ENCODE peak calls at places on chromosomes 3 and 15, in ten cellular contexts. V, Q, X, H, W, F, K, L, D and M are unnamed samples.

GRCh38 chr3:70849911-70850699 is 537.7 kb upstream of the MDFIC2 start:
- DNase-seq in V (peak), Q (peak), X (no peak), H (peak), W (peak), F (no peak), K (no peak), L (peak), D (no peak), M (no peak)

GRCh38 chr3:57512174-57512573 is 32.0 kb downstream of the DNAH12 start:
- DNase-seq in V (no peak), Q (no peak), X (no peak), H (no peak), W (no peak), F (no peak), K (no peak), L (peak), D (no peak), M (no peak)

GRCh38 chr3:120682095-120682681 is at the start of gene HGD:
- DNase-seq in V (no peak), Q (no peak), X (peak), H (no peak), W (peak), F (no peak), K (peak), L (peak), D (peak), M (no peak)

GRCh38 chr3:63096248-63097058 is 181.7 kb upstream of the SYNPR start:
- DNase-seq in V (peak), Q (no peak), X (no peak), H (no peak), W (no peak), F (no peak), K (no peak), L (no peak), D (no peak), M (no peak)

GRCh38 chr3:52480768-52481715 is 14.1 kb upstream of the STAB1 start:
- DNase-seq in V (no peak), Q (no peak), X (no peak), H (no peak), W (no peak), F (no peak), K (no peak), L (no peak), D (no peak), M (no peak)

GRCh38 chr3:119084371-119085069 is 49.9 kb upstream of the IGSF11 start:
- DNase-seq in V (no peak), Q (peak), X (no peak), H (no peak), W (peak), F (no peak), K (no peak), L (no peak), D (no peak), M (no peak)

GRCh38 chr3:122076414-122077292 is 21.5 kb downstream of the CD86 start:
- DNase-seq in V (no peak), Q (no peak), X (no peak), H (no peak), W (no peak), F (no peak), K (no peak), L (no peak), D (no peak), M (no peak)

GRCh38 chr3:127588675-127589577 is 1.6 kb downstream of the TPRA1 start:
- DNase-seq in V (no peak), Q (no peak), X (no peak), H (no peak), W (peak), F (no peak), K (no peak), L (peak), D (no peak), M (peak)

GRCh38 chr3:128942161-128942952 is 51.5 kb downstream of the CFAP92 start:
- DNase-seq in V (no peak), Q (peak), X (no peak), H (no peak), W (no peak), F (no peak), K (no peak), L (no peak), D (no peak), M (no peak)

GRCh38 chr3:150055332-150055731 is 84.6 kb upstream of the PFN2 start:
- DNase-seq in V (no peak), Q (no peak), X (no peak), H (no peak), W (peak), F (no peak), K (no peak), L (no peak), D (no peak), M (no peak)

GRCh38 chr3:185362850-185363661 is at the start of gene MAP3K13:
- DNase-seq in V (peak), Q (peak), X (peak), H (peak), W (peak), F (peak), K (peak), L (peak), D (peak), M (peak)
- TF ChIP-seq POLR2A in V (no peak), Q (no peak), X (no peak), H (no peak), W (peak), F (no peak), K (no peak), L (no peak), D (no peak), M (no peak)

GRCh38 chr15:82809308-82810060 is at the start of gene WHAMM:
- DNase-seq in V (peak), Q (peak), X (peak), H (peak), W (peak), F (peak), K (peak), L (peak), D (peak), M (peak)
- TF ChIP-seq POLR2A in V (peak), Q (peak), X (peak), H (no peak), W (peak), F (peak), K (no peak), L (peak), D (peak), M (peak)

GRCh38 chr3:43091481-43091880 is 14.4 kb downstream of the POMGNT2 start:
- DNase-seq in V (no peak), Q (no peak), X (no peak), H (no peak), W (no peak), F (no peak), K (no peak), L (no peak), D (no peak), M (no peak)
- TF ChIP-seq POLR2A in V (no peak), Q (no peak), X (no peak), H (no peak), W (no peak), F (no peak), K (no peak), L (no peak), D (no peak), M (no peak)

GRCh38 chr3:49015072-49015471 is 3.3 kb downstream of the DALRD3 start:
- DNase-seq in V (peak), Q (no peak), X (no peak), H (no peak), W (no peak), F (no peak), K (no peak), L (no peak), D (no peak), M (no peak)
- TF ChIP-seq POLR2A in V (no peak), Q (no peak), X (no peak), H (no peak), W (no peak), F (no peak), K (no peak), L (no peak), D (no peak), M (no peak)

DNA sequence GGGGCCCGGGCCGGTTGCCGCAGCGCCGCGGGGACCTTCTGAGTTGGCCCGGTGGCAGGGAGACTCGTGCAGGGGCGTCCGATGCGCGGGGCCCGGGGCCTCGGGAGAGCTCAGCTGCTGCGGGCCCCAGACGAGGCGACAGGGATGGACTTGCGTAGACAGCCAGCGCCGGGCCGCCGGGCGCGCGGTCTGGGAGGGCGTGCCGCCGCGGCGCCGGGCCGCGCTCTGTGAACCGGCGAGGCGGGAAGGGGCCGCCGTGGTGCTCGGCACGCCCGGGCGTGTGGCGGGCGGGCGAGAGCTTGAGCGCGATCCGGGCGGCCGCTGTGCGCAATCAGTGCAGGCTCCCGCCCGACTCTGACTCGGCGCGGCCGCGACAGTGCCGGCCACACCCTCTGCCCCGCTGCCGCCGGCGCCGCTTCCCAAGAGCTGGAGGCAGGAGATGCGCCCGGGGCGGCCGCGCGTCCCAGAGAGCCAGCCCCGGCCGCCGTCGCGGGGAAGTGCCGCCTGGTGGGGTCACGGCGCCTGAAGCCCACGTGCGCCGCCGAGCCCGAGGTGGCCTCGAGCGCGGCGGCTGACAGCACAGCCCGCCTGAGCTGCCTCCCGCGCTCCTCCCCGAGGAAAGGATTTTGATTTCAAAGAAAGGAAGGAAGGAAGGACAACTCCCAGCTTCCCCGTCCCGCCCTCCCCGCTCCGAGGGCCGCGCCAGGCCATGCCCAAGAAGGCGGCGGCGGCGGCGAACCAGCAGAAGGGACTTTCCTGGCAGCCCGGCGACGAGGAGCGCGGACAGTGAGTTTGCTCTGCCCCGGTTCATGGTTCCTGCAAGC is 669 bp downstream of the TLNRD1 start:
- DNase-seq in V (peak), Q (no peak), X (peak), H (peak), W (peak), F (no peak), K (peak), L (peak), D (peak), M (peak)
- TF ChIP-seq POLR2A in V (peak), Q (no peak), X (no peak), H (no peak), W (no peak), F (no peak), K (no peak), L (no peak), D (peak), M (no peak)

DNA sequence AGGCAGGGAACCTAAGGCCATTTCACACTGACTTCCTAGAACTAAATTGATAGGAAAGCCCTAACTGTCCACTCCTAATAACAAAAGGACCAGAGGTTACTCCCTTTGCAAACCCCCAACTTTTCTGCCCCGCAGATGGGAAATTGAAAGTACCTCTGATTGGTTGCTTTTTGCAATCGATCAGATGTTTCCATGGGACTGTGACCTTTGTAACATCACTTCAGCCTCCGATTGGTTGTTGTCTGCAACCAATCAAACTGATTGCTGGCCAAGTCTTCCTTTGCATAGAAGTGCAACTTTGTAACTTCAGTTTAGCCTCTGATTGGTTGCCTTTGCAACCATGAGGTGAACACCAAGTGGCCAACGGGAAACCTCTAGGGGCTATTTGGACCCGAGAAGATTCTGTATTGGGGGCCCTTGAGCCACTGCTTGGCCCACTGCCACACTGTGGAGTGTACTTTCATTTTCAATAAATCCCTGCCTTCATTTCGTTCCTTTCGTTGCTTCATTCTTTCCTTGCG is 11.3 kb upstream of the KNL1 start:
- DNase-seq in V (no peak), Q (peak), X (no peak), H (no peak), W (peak), F (no peak), K (no peak), L (no peak), D (no peak), M (peak)
- TF ChIP-seq POLR2A in V (no peak), Q (peak), X (no peak), H (no peak), W (no peak), F (no peak), K (no peak), L (no peak), D (no peak), M (no peak)